ENCODE peak calls at places on chromosomes 6 and 20, in seven cellular contexts. Z is G401; V is activated naive CD4-positive, alpha-beta T cell; R is effector CD8-positive, alpha-beta T cell; F is activated T-cell treated with anti-CD3 and anti-CD28 coated beads for 24 hours; D is GM04503; H is T-helper 17 cell. M is an unnamed sample.

GRCh38 chr6:19972221-19972620 is 135.1 kb downstream of the ID4 start:
- DNase-seq in V (no peak), Z (no peak), H (no peak), D (no peak), R (no peak), F (no peak), M (no peak)

GRCh38 chr20:50312682-50313187 is 122.1 kb downstream of the CEBPB start:
- DNase-seq in V (no peak), F (no peak), D (peak; percentile 90), R (no peak), Z (no peak), H (no peak), M (peak; percentile 85)

GRCh38 chr20:46770330-46771194 is 61.1 kb downstream of the SLC2A10 start:
- DNase-seq in F (no peak), V (no peak), D (no peak), H (no peak), Z (no peak), R (no peak), M (no peak)

GRCh38 chr6:130421567-130421966 is 55.8 kb downstream of the TMEM200A start:
- DNase-seq in H (no peak), F (no peak), V (no peak), D (peak; percentile 44), Z (no peak), R (no peak), M (no peak)

GRCh38 chr6:113122060-113122459 is 735.1 kb upstream of the MARCKS start:
- DNase-seq in V (no peak), H (no peak), R (no peak), D (peak; percentile 83), F (no peak), Z (no peak), M (no peak)

GRCh38 chr20:9886227-9886626 is 47.4 kb upstream of the PAK5 start:
- DNase-seq in H (no peak), D (no peak), F (no peak), Z (no peak), R (no peak), V (no peak), M (no peak)

GRCh38 chr20:49210101-49210749 is 9.0 kb upstream of the DDX27 start:
- DNase-seq in D (no peak), R (no peak), Z (no peak), V (no peak), H (no peak), F (no peak), M (no peak)

GRCh38 chr6:41698350-41698781 is 37.0 kb downstream of the TFEB start:
- DNase-seq in D (peak; percentile 45), V (no peak), H (no peak), R (no peak), F (no peak), Z (no peak), M (no peak)

GRCh38 chr20:56520180-56520579 is 4.4 kb upstream of the FAM209A start:
- DNase-seq in F (no peak), Z (no peak), H (no peak), V (no peak), D (no peak), R (no peak), M (no peak)